ENCODE peak calls at places on chromosomes 2 and 18, in seven cellular contexts. One of them, this sample, is unnamed.

GRCh38 chr2:113796592-113797180 is 40.2 kb upstream of the SLC35F5 start:
- DNase-seq in GM12878: no peak
- DNase-seq in HepG2: no peak
- DNase-seq in HCT116: no peak
- DNase-seq in H1: no peak
- DNase-seq in K562: no peak
- DNase-seq in SK-N-SH: no peak
- DNase-seq in this sample: no peak

GRCh38 chr2:69466728-69467127 is 29.5 kb upstream of the NFU1 start:
- DNase-seq in SK-N-SH: no peak
- DNase-seq in K562: no peak
- DNase-seq in GM12878: no peak
- DNase-seq in HCT116: no peak
- DNase-seq in H1: no peak
- DNase-seq in HepG2: no peak
- DNase-seq in this sample: no peak

GRCh38 chr2:45012733-45013132 is 3.5 kb upstream of the SIX2 start:
- DNase-seq in K562: no peak
- DNase-seq in H1: no peak
- DNase-seq in GM12878: no peak
- DNase-seq in HepG2: no peak
- DNase-seq in HCT116: no peak
- DNase-seq in SK-N-SH: peak
- DNase-seq in this sample: no peak

GRCh38 chr18:54223568-54224241 is 764 bp downstream of the MBD2 start:
- DNase-seq in HepG2: no peak
- DNase-seq in K562: peak
- DNase-seq in H1: peak
- DNase-seq in GM12878: no peak
- DNase-seq in HCT116: peak
- DNase-seq in SK-N-SH: peak
- DNase-seq in this sample: peak

GRCh38 chr2:233252227-233252626 is 754 bp downstream of the ATG16L1 start:
- DNase-seq in K562: no peak
- DNase-seq in HCT116: no peak
- DNase-seq in GM12878: no peak
- DNase-seq in HepG2: no peak
- DNase-seq in H1: no peak
- DNase-seq in SK-N-SH: no peak
- DNase-seq in this sample: no peak

GRCh38 chr18:61334951-61335736 is 1.9 kb downstream of the CDH20 start:
- DNase-seq in HCT116: no peak
- DNase-seq in HepG2: no peak
- DNase-seq in H1: no peak
- DNase-seq in GM12878: no peak
- DNase-seq in K562: no peak
- DNase-seq in SK-N-SH: no peak
- DNase-seq in this sample: no peak

GRCh38 chr2:236848467-236848866 is 237.2 kb upstream of the COPS8 start:
- DNase-seq in HepG2: no peak
- DNase-seq in H1: no peak
- DNase-seq in GM12878: no peak
- DNase-seq in HCT116: no peak
- DNase-seq in K562: no peak
- DNase-seq in SK-N-SH: peak
- DNase-seq in this sample: no peak

GRCh38 chr2:40625849-40626248 is 174.0 kb upstream of the SLC8A1 start:
- DNase-seq in K562: no peak
- DNase-seq in HepG2: no peak
- DNase-seq in SK-N-SH: no peak
- DNase-seq in H1: no peak
- DNase-seq in GM12878: no peak
- DNase-seq in HCT116: no peak
- DNase-seq in this sample: no peak

GRCh38 chr2:168336786-168337388 is 89.5 kb upstream of the STK39 start:
- DNase-seq in SK-N-SH: no peak
- DNase-seq in GM12878: no peak
- DNase-seq in HepG2: peak
- DNase-seq in K562: no peak
- DNase-seq in H1: peak
- DNase-seq in HCT116: peak
- DNase-seq in this sample: peak

GRCh38 chr18:5506174-5506573 is 37.6 kb downstream of the EPB41L3 start:
- DNase-seq in K562: no peak
- DNase-seq in SK-N-SH: no peak
- DNase-seq in GM12878: no peak
- DNase-seq in H1: no peak
- DNase-seq in HCT116: no peak
- DNase-seq in HepG2: no peak
- DNase-seq in this sample: no peak

GRCh38 chr2:96831679-96832078 is 12.1 kb downstream of the ANKRD23 start:
- DNase-seq in SK-N-SH: no peak
- DNase-seq in GM12878: no peak
- DNase-seq in HepG2: no peak
- DNase-seq in K562: no peak
- DNase-seq in HCT116: no peak
- DNase-seq in H1: peak
- DNase-seq in this sample: no peak

GRCh38 chr2:213015387-213016165 is 135.8 kb downstream of the IKZF2 start:
- DNase-seq in GM12878: peak
- DNase-seq in HCT116: no peak
- DNase-seq in SK-N-SH: no peak
- DNase-seq in HepG2: no peak
- DNase-seq in K562: no peak
- DNase-seq in H1: no peak
- DNase-seq in this sample: no peak

GRCh38 chr18:12593861-12594260 is 64.0 kb downstream of the SPIRE1 start:
- DNase-seq in GM12878: no peak
- DNase-seq in HepG2: no peak
- DNase-seq in K562: no peak
- DNase-seq in SK-N-SH: no peak
- DNase-seq in H1: no peak
- DNase-seq in HCT116: no peak
- DNase-seq in this sample: no peak

GRCh38 chr2:191189112-191189635 is 38.4 kb upstream of the STAT4 start:
- DNase-seq in HepG2: no peak
- DNase-seq in K562: no peak
- DNase-seq in GM12878: no peak
- DNase-seq in SK-N-SH: no peak
- DNase-seq in HCT116: no peak
- DNase-seq in H1: no peak
- DNase-seq in this sample: no peak

GRCh38 chr18:61946449-61946848 is 53.6 kb upstream of the RNF152 start:
- DNase-seq in HCT116: no peak
- DNase-seq in SK-N-SH: no peak
- DNase-seq in HepG2: no peak
- DNase-seq in H1: no peak
- DNase-seq in K562: no peak
- DNase-seq in GM12878: no peak
- DNase-seq in this sample: no peak

GRCh38 chr2:29201979-29202378 is 86.8 kb downstream of the CLIP4 start:
- DNase-seq in SK-N-SH: peak
- DNase-seq in GM12878: no peak
- DNase-seq in HCT116: no peak
- DNase-seq in H1: no peak
- DNase-seq in K562: no peak
- DNase-seq in HepG2: no peak
- DNase-seq in this sample: no peak

GRCh38 chr2:1675633-1676032 is 68.7 kb downstream of the PXDN start:
- DNase-seq in K562: no peak
- DNase-seq in HCT116: peak
- DNase-seq in H1: no peak
- DNase-seq in HepG2: no peak
- DNase-seq in SK-N-SH: no peak
- DNase-seq in GM12878: no peak
- DNase-seq in this sample: no peak

GRCh38 chr2:73205611-73206010 is 3.2 kb downstream of the NOTO start:
- DNase-seq in GM12878: no peak
- DNase-seq in HCT116: no peak
- DNase-seq in HepG2: no peak
- DNase-seq in SK-N-SH: no peak
- DNase-seq in K562: no peak
- DNase-seq in H1: no peak
- DNase-seq in this sample: no peak

GRCh38 chr2:37858197-37858711 is 66.8 kb upstream of the RMDN2 start:
- DNase-seq in K562: no peak
- DNase-seq in HCT116: no peak
- DNase-seq in SK-N-SH: no peak
- DNase-seq in H1: no peak
- DNase-seq in HepG2: no peak
- DNase-seq in GM12878: no peak
- DNase-seq in this sample: no peak

GRCh38 chr2:42303252-42303651 is 57.8 kb downstream of the COX7A2L start:
- DNase-seq in GM12878: no peak
- DNase-seq in HCT116: no peak
- DNase-seq in K562: no peak
- DNase-seq in HepG2: no peak
- DNase-seq in H1: no peak
- DNase-seq in SK-N-SH: no peak
- DNase-seq in this sample: no peak

GRCh38 chr18:79508565-79509535 is 113.1 kb downstream of the NFATC1 start:
- DNase-seq in GM12878: no peak
- DNase-seq in HCT116: no peak
- DNase-seq in SK-N-SH: no peak
- DNase-seq in K562: no peak
- DNase-seq in H1: no peak
- DNase-seq in HepG2: no peak
- DNase-seq in this sample: no peak

GRCh38 chr18:26071725-26072124 is 18.7 kb downstream of the SS18 start:
- DNase-seq in GM12878: no peak
- DNase-seq in H1: no peak
- DNase-seq in HCT116: no peak
- DNase-seq in K562: no peak
- DNase-seq in HepG2: no peak
- DNase-seq in SK-N-SH: no peak
- DNase-seq in this sample: no peak

DNA sequence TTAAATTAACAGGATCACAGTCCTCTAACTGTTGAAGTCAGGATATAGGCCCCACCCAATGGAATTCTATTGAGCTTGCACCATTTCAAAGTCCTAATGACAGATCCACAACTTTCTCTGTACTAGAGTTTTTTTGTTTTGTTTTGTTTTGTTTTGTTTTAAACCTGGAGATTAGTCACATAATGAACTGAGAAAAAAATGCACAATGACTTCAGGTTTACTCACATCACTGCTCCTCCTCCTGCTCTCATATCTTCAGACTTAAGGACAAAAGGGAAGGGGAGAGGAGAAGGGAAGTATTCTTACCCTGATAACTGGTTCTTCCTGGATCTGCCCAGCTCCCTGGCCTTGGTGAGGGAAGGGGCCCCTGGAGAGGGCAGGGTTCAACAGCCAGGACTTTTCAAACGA is 208.2 kb upstream of the EPHA4 start:
- DNase-seq in K562: no peak
- DNase-seq in GM12878: no peak
- DNase-seq in SK-N-SH: no peak
- DNase-seq in H1: no peak
- DNase-seq in HCT116: no peak
- DNase-seq in HepG2: no peak
- DNase-seq in this sample: no peak
- TF ChIP-seq JUND in K562: no peak
- TF ChIP-seq JUND in GM12878: no peak
- TF ChIP-seq JUND in SK-N-SH: no peak
- TF ChIP-seq JUND in H1: no peak
- TF ChIP-seq JUND in HCT116: no peak
- TF ChIP-seq JUND in HepG2: no peak
- TF ChIP-seq JUND in this sample: no peak

DNA sequence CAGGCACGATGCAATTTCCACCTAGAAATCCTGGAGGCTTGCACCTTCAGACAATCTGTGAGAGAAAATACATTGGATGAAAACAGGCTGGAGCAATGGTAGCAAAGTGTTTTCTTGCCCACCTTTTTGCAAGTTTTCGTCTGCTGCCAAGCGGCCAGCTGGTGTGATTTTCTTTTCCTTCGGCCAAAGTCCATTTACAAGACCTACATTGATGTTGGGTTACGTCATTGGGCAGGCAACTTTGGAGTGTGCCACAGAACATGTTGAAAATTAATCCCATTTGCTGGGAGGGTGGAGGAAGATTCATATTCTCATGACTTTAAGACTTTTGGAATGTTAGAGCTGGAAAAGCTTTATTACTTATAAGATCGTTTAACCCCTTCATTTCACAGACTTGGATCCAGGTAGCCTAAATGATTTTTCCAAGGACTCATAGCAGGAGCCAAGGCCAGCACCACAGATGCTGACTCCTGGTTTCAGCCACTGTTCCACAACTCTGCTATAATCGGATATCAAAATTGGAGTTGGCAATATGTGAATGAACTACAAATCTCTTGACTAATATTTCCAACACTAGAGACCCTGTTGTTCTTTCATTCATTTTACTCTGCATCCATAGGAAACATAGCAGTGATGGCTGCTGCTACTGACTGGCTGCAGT is 352.1 kb downstream of the RND3 start:
- DNase-seq in HepG2: peak
- DNase-seq in K562: no peak
- DNase-seq in HCT116: no peak
- DNase-seq in H1: no peak
- DNase-seq in GM12878: no peak
- DNase-seq in SK-N-SH: no peak
- DNase-seq in this sample: no peak
- TF ChIP-seq JUND in HepG2: no peak
- TF ChIP-seq JUND in K562: no peak
- TF ChIP-seq JUND in HCT116: no peak
- TF ChIP-seq JUND in H1: no peak
- TF ChIP-seq JUND in GM12878: no peak
- TF ChIP-seq JUND in SK-N-SH: no peak
- TF ChIP-seq JUND in this sample: no peak

DNA sequence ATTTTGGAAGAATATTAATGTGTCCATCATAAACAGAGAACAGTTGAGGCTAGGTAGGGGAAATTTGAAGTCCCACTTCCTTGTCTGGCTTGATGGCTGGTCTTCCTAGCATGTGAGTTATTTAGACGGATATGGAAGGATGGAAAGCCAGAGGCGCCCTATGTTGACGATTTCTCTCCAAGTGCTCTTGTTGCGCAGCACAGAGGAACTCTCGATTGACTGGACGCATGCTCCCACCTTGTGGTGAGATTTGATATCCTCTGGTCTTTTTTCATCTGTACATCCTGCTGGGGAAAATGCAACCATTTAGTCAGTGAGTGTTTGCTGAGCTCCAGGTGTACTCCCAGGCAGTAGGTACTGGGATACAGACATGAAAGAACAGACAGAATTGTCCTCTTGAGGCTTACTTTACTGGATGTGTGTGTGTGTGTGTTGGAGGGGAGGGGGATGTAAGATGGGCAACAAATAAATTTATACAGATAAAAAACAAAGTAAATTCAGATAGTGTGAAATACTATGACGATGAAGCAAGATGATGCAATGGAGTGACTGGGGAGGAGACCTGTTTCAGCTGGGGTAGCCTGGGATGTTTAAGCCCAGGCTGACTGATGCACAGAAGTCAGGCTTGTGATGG is 137.2 kb downstream of the TRIM43 start:
- DNase-seq in HCT116: peak
- DNase-seq in K562: peak
- DNase-seq in H1: peak
- DNase-seq in SK-N-SH: peak
- DNase-seq in GM12878: peak
- DNase-seq in HepG2: peak
- DNase-seq in this sample: peak
- TF ChIP-seq JUND in HCT116: no peak
- TF ChIP-seq JUND in K562: no peak
- TF ChIP-seq JUND in H1: no peak
- TF ChIP-seq JUND in SK-N-SH: no peak
- TF ChIP-seq JUND in GM12878: no peak
- TF ChIP-seq JUND in HepG2: no peak
- TF ChIP-seq JUND in this sample: no peak

GRCh38 chr2:181340891-181341290 is 116.3 kb upstream of the ITGA4 start:
- DNase-seq in H1: no peak
- DNase-seq in K562: no peak
- DNase-seq in HepG2: no peak
- DNase-seq in HCT116: no peak
- DNase-seq in SK-N-SH: no peak
- DNase-seq in GM12878: no peak
- DNase-seq in this sample: no peak
- TF ChIP-seq JUND in H1: no peak
- TF ChIP-seq JUND in K562: no peak
- TF ChIP-seq JUND in HepG2: no peak
- TF ChIP-seq JUND in HCT116: no peak
- TF ChIP-seq JUND in SK-N-SH: no peak
- TF ChIP-seq JUND in GM12878: no peak
- TF ChIP-seq JUND in this sample: no peak